ENCODE peak calls at places on chromosome 15, in four cellular contexts. R is K562, E is A549, A is ascending aorta. F is an unnamed sample.

GRCh38 chr15:73075151-73075859 is 23.0 kb downstream of the NEO1 start:
- DNase-seq in R (no peak), E (no peak), A (no peak), F (no peak)

GRCh38 chr15:95559875-95560394 is 770.6 kb upstream of the NR2F2 start:
- DNase-seq in R (peak; percentile 76), E (peak; percentile 27), A (no peak), F (no peak)

GRCh38 chr15:78620021-78620838 is 566 bp downstream of the CHRNA3 start:
- DNase-seq in R (no peak), E (peak; percentile 70), A (no peak), F (no peak)

GRCh38 chr15:72063186-72063585 is 54.8 kb downstream of the MYO9A start:
- DNase-seq in R (no peak), E (no peak), A (no peak), F (no peak)

GRCh38 chr15:93359780-93360161 is 270.8 kb upstream of the RGMA start:
- DNase-seq in R (no peak), E (no peak), A (no peak), F (no peak)

GRCh38 chr15:78164010-78164409 is 14.8 kb downstream of the IDH3A start:
- DNase-seq in R (no peak), E (no peak), A (no peak), F (no peak)

GRCh38 chr15:98648654-98649537 is 557 bp downstream of the IGF1R start:
- DNase-seq in R (peak; percentile 57), E (no peak), A (no peak), F (peak; percentile 35)

GRCh38 chr15:45715528-45715927 is 80.7 kb downstream of the SQOR start:
- DNase-seq in R (no peak), E (no peak), A (no peak), F (no peak)

GRCh38 chr15:39472661-39473657 is 107.9 kb upstream of the THBS1 start:
- DNase-seq in R (no peak), E (no peak), A (peak; percentile 57), F (no peak)

GRCh38 chr15:29820802-29821160 is 1.5 kb downstream of the TJP1 start:
- DNase-seq in R (no peak), E (no peak), A (no peak), F (no peak)

GRCh38 chr15:48385431-48385830 is 54.2 kb downstream of the DUT start:
- DNase-seq in R (no peak), E (no peak), A (no peak), F (no peak)

GRCh38 chr15:62412634-62413033 is 247.5 kb upstream of the C2CD4B start:
- DNase-seq in R (no peak), E (no peak), A (no peak), F (no peak)

GRCh38 chr15:38536201-38536676 is 28.4 kb downstream of the RASGRP1 start:
- DNase-seq in R (no peak), E (no peak), A (no peak), F (no peak)

GRCh38 chr15:55475842-55476241 is 32.2 kb downstream of the DNAAF4 start:
- DNase-seq in R (no peak), E (no peak), A (no peak), F (no peak)

GRCh38 chr15:65362491-65362890 is 15.3 kb downstream of the IGDCC3 start:
- DNase-seq in R (no peak), E (no peak), A (no peak), F (no peak)
- H3K4me1 ChIP-seq in R (no peaks in the 10 kb centered on the region), E (no peaks in the 10 kb centered on the region), A (no peaks in the 10 kb centered on the region), F (no peaks in the 10 kb centered on the region)

DNA sequence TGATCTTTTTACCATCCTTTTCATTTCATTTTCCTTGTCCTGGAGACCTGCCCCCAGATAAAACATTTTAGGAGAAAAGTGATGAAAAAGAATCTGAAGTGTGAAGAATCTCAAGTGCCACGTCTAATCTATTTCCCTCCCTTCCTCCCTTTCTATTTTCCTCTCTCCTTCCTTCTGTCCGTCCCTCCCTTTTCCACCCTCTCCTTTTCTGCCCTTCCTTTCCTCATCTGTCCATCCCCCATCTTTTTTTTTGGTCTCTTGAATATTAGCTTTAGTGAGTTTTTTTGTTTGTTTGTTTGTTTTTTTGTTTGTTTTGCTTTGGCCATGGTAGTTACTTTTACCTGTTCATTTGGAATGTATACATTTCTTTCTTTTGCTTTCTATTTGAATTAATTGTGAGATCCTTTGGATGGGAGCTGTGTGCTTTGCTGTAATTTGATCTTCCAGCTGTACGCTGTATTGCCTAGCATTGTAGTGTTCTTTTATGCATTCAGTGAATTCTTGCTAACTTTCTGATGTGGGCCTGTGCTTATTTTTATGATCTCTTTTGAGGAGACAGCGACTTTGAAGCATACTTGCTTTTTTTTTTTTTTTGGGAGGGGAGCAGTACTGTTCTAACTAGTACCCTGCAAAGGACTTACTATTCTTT is 19.2 kb downstream of the CDIN1 start:
- DNase-seq in R (no peak), E (no peak), A (no peak), F (no peak)
- H3K4me3 ChIP-seq in R (no peak overlapping the region), E (no peak overlapping the region), A (no peak overlapping the region), F (no peak overlapping the region)

DNA sequence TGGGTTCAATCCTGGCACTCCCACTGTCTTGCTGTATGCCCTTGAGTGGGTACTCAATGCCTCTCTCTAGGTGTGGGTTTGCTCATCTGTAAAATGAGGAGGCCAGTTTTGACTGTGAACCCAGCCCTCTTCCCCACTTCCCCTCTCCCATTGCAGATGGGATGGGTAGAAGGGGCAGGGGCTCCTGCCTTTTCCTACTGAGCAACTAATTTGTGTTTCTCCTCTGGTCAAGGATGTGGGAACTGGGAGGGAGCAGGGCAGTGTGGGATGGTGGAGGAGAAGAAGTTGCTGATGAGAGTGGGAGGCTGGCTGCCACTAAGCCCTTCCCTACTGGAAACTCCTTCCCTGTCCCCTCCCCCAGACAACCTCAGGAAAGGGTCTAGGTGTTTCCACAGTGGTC is 20.2 kb upstream of the ANKDD1A start:
- DNase-seq in R (no peak), E (no peak), A (no peak), F (no peak)
- H3K27ac ChIP-seq in R (no peak overlapping the region), E (no peak overlapping the region), A (peak overlapping the region; percentile 80), F (peak overlapping the region; percentile 89)

DNA sequence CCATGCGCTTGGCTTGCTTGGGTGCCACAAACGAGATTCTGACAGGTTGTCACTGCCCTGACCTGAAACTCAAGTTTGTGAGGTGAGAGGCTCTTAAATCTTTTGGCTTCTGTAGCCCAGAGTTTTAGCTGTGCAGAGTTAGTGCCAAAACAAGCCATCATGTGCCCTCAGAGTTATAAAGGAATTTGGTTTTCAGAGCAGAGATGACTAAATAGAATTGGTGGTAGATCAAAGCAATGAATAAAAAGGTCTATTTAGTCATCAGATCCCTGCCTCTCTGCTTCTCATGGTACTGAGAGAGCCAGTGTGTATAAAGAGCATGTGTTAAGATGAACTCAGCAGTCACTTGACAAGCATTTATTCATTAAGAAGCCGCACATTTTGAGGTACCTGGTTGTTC is 207.5 kb upstream of the DPH6 start:
- DNase-seq in R (no peak), E (no peak), A (no peak), F (no peak)
- H3K4me1 ChIP-seq in R (no peaks in the 10 kb centered on the region), E (no peaks in the 10 kb centered on the region), A (peaks cover 21% of the 10 kb centered on the region), F (no peaks in the 10 kb centered on the region)

DNA sequence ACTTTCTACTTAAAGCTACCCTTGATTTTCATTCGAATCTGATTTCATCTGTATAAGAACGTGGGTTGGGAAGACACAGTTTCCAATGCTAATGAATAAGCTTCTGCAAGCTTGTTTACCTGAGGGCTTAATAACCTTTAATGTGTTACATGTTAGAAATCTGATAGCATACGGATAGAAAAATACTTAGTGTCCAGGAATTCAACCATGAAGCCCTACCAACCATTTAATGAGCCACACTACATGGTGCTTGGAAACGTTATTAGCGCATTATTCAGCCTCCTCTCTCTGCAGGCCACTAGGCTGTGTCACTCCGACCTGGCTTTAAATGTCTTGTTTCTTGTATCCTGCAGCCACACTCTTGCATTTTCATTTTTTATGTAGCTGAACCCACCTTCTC is 1.6 kb downstream of the FAM81A start:
- DNase-seq in R (no peak), E (no peak), A (no peak), F (no peak)
- H3K4me3 ChIP-seq in R (no peak overlapping the region), E (no peak overlapping the region), A (no peak overlapping the region), F (no peak overlapping the region)

DNA sequence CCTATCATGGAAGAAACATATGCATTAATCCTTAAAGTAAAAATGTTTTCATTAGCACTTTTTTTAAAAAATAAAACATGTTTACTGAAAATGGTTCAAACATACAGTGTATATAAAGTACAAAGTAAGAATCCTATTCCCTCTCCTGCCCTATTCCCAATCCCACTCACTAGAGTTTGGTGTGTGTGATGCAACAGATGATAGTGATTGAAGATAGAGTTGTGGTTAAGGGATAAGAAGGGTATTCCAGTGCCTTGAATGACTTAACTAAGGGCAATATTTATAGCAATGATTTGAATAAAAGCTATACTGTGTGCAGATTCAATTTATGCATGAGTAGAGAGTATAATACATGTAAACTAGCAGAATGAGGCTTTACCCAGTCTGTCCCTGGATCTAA is 18.1 kb downstream of the ZNF280D start:
- DNase-seq in R (no peak), E (no peak), A (no peak), F (no peak)
- H3K27ac ChIP-seq in R (no peak overlapping the region), E (no peak overlapping the region), A (no peak overlapping the region), F (no peak overlapping the region)

DNA sequence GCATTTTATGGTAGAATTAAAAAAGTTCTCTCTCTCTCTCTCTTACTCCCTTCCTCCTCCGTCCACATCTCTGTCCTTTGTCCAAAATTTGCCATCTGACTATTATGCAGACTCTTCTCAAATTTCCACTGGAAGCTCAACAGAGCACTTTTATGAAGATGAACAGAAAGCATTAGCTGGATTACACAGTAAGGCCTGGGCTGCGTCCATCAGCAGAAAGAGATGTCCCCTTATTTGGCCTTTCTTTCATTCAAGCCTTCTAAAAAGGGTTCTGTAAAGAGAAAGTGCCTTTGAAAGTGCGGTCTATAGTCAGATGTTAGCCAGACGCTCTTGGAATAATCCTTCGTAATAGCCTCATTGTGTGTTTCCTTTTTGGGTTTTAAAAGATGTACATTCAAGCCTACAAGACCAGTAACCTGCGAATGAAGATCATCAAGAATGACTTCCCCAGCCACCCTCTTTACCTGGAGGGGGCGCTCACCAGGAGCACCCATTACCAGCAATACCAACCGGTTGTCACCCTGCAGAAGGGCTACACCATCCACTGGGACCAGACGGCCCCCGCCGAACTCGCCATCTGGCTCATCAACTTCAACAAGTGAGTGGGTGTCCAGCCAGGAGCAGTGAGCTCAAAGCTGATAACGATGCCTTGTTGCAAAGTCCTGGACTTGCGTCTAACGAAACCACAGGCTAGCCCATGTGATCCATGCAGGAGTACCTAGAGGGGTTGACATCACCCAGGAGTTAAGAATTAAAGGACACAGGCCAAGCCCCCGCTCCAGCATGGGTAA is 53.1 kb downstream of the MESD start:
- DNase-seq in R (peak; percentile 45), E (no peak), A (no peak), F (no peak)
- H3K4me1 ChIP-seq in R (no peaks in the 10 kb centered on the region), E (no peaks in the 10 kb centered on the region), A (peaks cover 16% of the 10 kb centered on the region), F (no peaks in the 10 kb centered on the region)

GRCh38 chr15:41894791-41895463 is 1.1 kb upstream of the SPTBN5 start:
- DNase-seq in R (peak; percentile 63), E (no peak), A (peak; percentile 69), F (peak; percentile 87)

GRCh38 chr15:41895491-41895890 is 1.6 kb upstream of the SPTBN5 start:
- DNase-seq in R (no peak), E (no peak), A (no peak), F (peak; percentile 17)

GRCh38 chr15:41892621-41893421 is 1.0 kb downstream of the SPTBN5 start:
- DNase-seq in R (peak; percentile 24), E (no peak), A (no peak), F (peak; percentile 40)

GRCh38 chr15:41893422-41894250 is at the start of gene SPTBN5:
- DNase-seq in R (no peak), E (no peak), A (no peak), F (no peak)

DNA sequence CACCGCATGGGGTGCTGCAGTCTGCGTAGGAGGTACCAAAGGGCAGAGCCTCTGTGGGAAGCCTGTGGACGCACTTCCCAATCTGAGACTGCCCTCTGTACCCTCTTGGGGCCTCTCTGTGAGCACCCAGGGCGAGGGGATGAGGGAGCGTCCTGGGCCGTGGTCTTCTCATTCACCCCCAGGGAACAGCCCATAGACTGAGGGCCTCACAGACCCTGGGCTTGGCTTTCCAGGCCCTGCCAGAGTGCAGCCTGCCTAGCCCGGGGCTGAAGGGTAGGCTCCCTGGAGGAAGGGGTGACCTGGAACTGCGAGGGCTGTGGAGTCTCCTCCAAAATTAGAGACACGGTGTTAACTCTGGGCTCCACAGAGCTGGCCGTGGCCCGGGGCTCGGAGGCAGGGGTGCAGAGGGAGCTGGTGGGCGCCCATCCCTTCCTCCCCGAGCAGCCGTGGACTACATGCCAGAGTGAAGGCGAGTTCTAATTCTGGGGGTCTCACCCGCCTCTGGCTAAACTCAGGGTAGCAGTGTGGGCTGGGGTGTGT is 468 bp upstream of the SPTBN5 start:
- DNase-seq in R (no peak), E (no peak), A (no peak), F (no peak)
- H3K4me3 ChIP-seq in R (no peak overlapping the region), E (no peak overlapping the region), A (peak overlapping the region; percentile 42), F (peak overlapping the region; percentile 12)